ENCODE peak calls at places on chromosomes 11 and 22, in six cellular contexts. One of them, this sample, is unnamed. For H3K27me3 and H3K36me3, the result is how much of the 10 kb centered on the place peaks cover.

GRCh38 chr11:76049506-76049905 is 156.8 kb downstream of the WNT11 start:
- DNase-seq in body of pancreas: no peak
- DNase-seq in PC-9: no peak
- DNase-seq in CD8-positive, alpha-beta memory T cell: no peak
- DNase-seq in mammary epithelial cell: no peak
- DNase-seq in IMR-90: no peak
- DNase-seq in this sample: no peak

GRCh38 chr11:8265681-8266241 is 2.1 kb upstream of the LMO1 start:
- DNase-seq in IMR-90: no peak
- DNase-seq in PC-9: no peak
- DNase-seq in CD8-positive, alpha-beta memory T cell: no peak
- DNase-seq in mammary epithelial cell: no peak
- DNase-seq in body of pancreas: peak
- DNase-seq in this sample: no peak

GRCh38 chr22:22548349-22548716 is 10.7 kb downstream of the PRAME start:
- DNase-seq in PC-9: no peak
- DNase-seq in CD8-positive, alpha-beta memory T cell: no peak
- DNase-seq in mammary epithelial cell: no peak
- DNase-seq in IMR-90: no peak
- DNase-seq in body of pancreas: no peak
- DNase-seq in this sample: no peak

GRCh38 chr22:41367039-41367679 is 14.6 kb upstream of the TEF start:
- DNase-seq in body of pancreas: peak
- DNase-seq in CD8-positive, alpha-beta memory T cell: no peak
- DNase-seq in IMR-90: peak
- DNase-seq in mammary epithelial cell: peak
- DNase-seq in PC-9: peak
- DNase-seq in this sample: no peak

GRCh38 chr11:79062814-79063762 is 377.7 kb downstream of the TENM4 start:
- DNase-seq in body of pancreas: peak
- DNase-seq in PC-9: no peak
- DNase-seq in IMR-90: peak
- DNase-seq in CD8-positive, alpha-beta memory T cell: no peak
- DNase-seq in mammary epithelial cell: peak
- DNase-seq in this sample: no peak

GRCh38 chr11:70526116-70527045 is 128.1 kb downstream of the CTTN start:
- DNase-seq in CD8-positive, alpha-beta memory T cell: no peak
- DNase-seq in body of pancreas: no peak
- DNase-seq in IMR-90: no peak
- DNase-seq in PC-9: no peak
- DNase-seq in mammary epithelial cell: no peak
- DNase-seq in this sample: no peak

GRCh38 chr11:73383249-73384126 is 7.3 kb downstream of the RELT start:
- DNase-seq in IMR-90: no peak
- DNase-seq in PC-9: peak
- DNase-seq in CD8-positive, alpha-beta memory T cell: no peak
- DNase-seq in mammary epithelial cell: no peak
- DNase-seq in body of pancreas: no peak
- DNase-seq in this sample: no peak

GRCh38 chr22:35622132-35622913 is 5.2 kb upstream of the MB start:
- DNase-seq in PC-9: peak
- DNase-seq in body of pancreas: peak
- DNase-seq in mammary epithelial cell: no peak
- DNase-seq in CD8-positive, alpha-beta memory T cell: no peak
- DNase-seq in IMR-90: no peak
- DNase-seq in this sample: no peak

GRCh38 chr22:45217345-45217744 is 23.3 kb downstream of the KIAA0930 start:
- DNase-seq in CD8-positive, alpha-beta memory T cell: no peak
- DNase-seq in mammary epithelial cell: no peak
- DNase-seq in body of pancreas: no peak
- DNase-seq in PC-9: no peak
- DNase-seq in IMR-90: no peak
- DNase-seq in this sample: no peak

GRCh38 chr11:132056689-132057088 is 686.3 kb downstream of the NTM start:
- DNase-seq in PC-9: no peak
- DNase-seq in IMR-90: peak
- DNase-seq in mammary epithelial cell: no peak
- DNase-seq in CD8-positive, alpha-beta memory T cell: no peak
- DNase-seq in body of pancreas: no peak
- DNase-seq in this sample: no peak

GRCh38 chr11:129694966-129695365 is 120.7 kb upstream of the TMEM45B start:
- DNase-seq in mammary epithelial cell: peak
- DNase-seq in CD8-positive, alpha-beta memory T cell: no peak
- DNase-seq in body of pancreas: no peak
- DNase-seq in PC-9: no peak
- DNase-seq in IMR-90: no peak
- DNase-seq in this sample: no peak

GRCh38 chr11:30478923-30479322 is 107.2 kb downstream of the MPPED2 start:
- DNase-seq in CD8-positive, alpha-beta memory T cell: no peak
- DNase-seq in mammary epithelial cell: no peak
- DNase-seq in PC-9: no peak
- DNase-seq in IMR-90: no peak
- DNase-seq in body of pancreas: no peak
- DNase-seq in this sample: no peak

GRCh38 chr22:21447694-21448402 is 19.3 kb upstream of the TMEM191C start:
- DNase-seq in CD8-positive, alpha-beta memory T cell: no peak
- DNase-seq in PC-9: no peak
- DNase-seq in IMR-90: no peak
- DNase-seq in mammary epithelial cell: no peak
- DNase-seq in body of pancreas: peak
- DNase-seq in this sample: no peak

DNA sequence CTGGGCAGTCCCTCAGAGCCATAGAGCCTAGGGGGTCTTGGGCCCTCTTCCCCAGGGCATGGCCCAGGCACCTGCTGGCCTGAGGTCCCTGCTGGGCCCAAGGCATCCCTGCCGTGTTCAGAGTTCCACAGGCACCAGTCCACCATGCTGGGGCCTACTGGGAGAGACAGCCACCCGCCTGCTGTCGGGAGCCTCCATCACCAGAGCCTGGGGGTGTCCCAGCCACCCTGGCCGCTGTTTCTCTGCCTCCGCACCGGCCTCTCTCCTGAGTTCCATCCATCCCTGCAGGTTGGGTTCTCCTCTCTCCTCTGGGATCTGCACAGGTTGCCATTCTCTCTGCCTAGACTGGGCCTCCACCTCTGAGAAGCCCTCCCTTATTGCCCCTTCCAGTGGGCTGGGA is 68.6 kb downstream of the KCNQ1 start:
- DNase-seq in IMR-90: no peak
- DNase-seq in CD8-positive, alpha-beta memory T cell: no peak
- DNase-seq in PC-9: no peak
- DNase-seq in mammary epithelial cell: no peak
- DNase-seq in body of pancreas: no peak
- DNase-seq in this sample: no peak
- H3K27me3 ChIP-seq in IMR-90: under half
- H3K27me3 ChIP-seq in CD8-positive, alpha-beta memory T cell: under half
- H3K27me3 ChIP-seq in PC-9: under half
- H3K27me3 ChIP-seq in mammary epithelial cell: under half
- H3K27me3 ChIP-seq in body of pancreas: under half
- H3K27me3 ChIP-seq in this sample: under half

GRCh38 chr22:50532824-50533344 is 3.1 kb upstream of the TYMP start:
- DNase-seq in body of pancreas: no peak
- DNase-seq in IMR-90: no peak
- DNase-seq in CD8-positive, alpha-beta memory T cell: no peak
- DNase-seq in mammary epithelial cell: no peak
- DNase-seq in PC-9: no peak
- DNase-seq in this sample: no peak
- H3K4me3 ChIP-seq in body of pancreas: no peak
- H3K4me3 ChIP-seq in IMR-90: no peak
- H3K4me3 ChIP-seq in CD8-positive, alpha-beta memory T cell: no peak
- H3K4me3 ChIP-seq in mammary epithelial cell: no peak
- H3K4me3 ChIP-seq in PC-9: peak
- H3K4me3 ChIP-seq in this sample: no peak

GRCh38 chr22:49824185-49824925 is 3.3 kb downstream of the BRD1 start:
- DNase-seq in body of pancreas: no peak
- DNase-seq in PC-9: no peak
- DNase-seq in IMR-90: no peak
- DNase-seq in CD8-positive, alpha-beta memory T cell: no peak
- DNase-seq in mammary epithelial cell: peak
- DNase-seq in this sample: no peak
- H3K36me3 ChIP-seq in body of pancreas: under half
- H3K36me3 ChIP-seq in PC-9: under half
- H3K36me3 ChIP-seq in IMR-90: under half
- H3K36me3 ChIP-seq in CD8-positive, alpha-beta memory T cell: under half
- H3K36me3 ChIP-seq in mammary epithelial cell: under half
- H3K36me3 ChIP-seq in this sample: under half

DNA sequence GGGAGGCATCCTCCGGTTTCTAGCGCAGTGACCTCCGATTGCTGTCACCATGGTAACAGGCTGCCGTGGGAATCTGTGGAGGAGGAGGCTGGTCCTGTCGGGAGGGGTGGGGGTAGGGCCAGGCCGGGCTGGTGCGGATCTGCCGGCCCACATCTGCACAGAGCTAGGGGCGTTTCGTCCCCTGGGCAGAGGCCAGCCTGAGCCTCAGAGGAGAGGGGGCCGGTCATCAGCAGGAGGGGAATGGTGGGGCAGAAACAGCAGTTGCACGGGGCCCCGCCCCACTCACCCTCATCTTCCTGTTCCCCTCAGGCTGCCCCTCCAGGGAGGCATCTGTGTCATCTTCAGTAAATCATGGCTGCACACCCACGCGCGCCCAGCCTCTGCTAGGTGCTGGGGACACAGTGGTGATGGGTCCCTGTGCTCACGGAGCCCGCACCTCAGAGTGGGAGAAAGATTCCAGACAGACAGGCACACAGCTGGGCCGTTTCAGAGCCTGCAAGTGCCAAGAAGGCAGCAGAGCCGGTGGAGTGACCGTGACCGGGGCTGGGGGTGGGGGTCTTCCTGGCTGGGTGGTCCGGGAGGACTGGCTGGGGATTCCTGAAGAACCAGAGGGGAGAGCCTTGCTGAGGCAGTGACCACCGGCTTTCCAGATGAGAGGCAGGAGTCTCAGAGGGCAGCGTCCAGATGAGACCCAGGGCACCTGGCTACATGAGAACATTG is 120.5 kb downstream of the CACNA1I start:
- DNase-seq in PC-9: no peak
- DNase-seq in CD8-positive, alpha-beta memory T cell: no peak
- DNase-seq in IMR-90: no peak
- DNase-seq in body of pancreas: no peak
- DNase-seq in mammary epithelial cell: no peak
- DNase-seq in this sample: no peak
- H3K27me3 ChIP-seq in PC-9: half or more
- H3K27me3 ChIP-seq in CD8-positive, alpha-beta memory T cell: under half
- H3K27me3 ChIP-seq in IMR-90: half or more
- H3K27me3 ChIP-seq in body of pancreas: under half
- H3K27me3 ChIP-seq in mammary epithelial cell: under half
- H3K27me3 ChIP-seq in this sample: under half

GRCh38 chr11:2699531-2700414 is at the start of gene KCNQ1OT1:
- DNase-seq in CD8-positive, alpha-beta memory T cell: peak
- DNase-seq in body of pancreas: peak
- DNase-seq in IMR-90: peak
- DNase-seq in PC-9: peak
- DNase-seq in mammary epithelial cell: peak
- DNase-seq in this sample: peak
- H3K4me3 ChIP-seq in CD8-positive, alpha-beta memory T cell: peak
- H3K4me3 ChIP-seq in body of pancreas: peak
- H3K4me3 ChIP-seq in IMR-90: peak
- H3K4me3 ChIP-seq in PC-9: peak
- H3K4me3 ChIP-seq in mammary epithelial cell: peak
- H3K4me3 ChIP-seq in this sample: peak

GRCh38 chr11:43825217-43825816 is 55.3 kb upstream of the ALKBH3 start:
- DNase-seq in IMR-90: peak
- DNase-seq in mammary epithelial cell: peak
- DNase-seq in body of pancreas: peak
- DNase-seq in PC-9: peak
- DNase-seq in CD8-positive, alpha-beta memory T cell: no peak
- DNase-seq in this sample: no peak

GRCh38 chr11:43818220-43818619 is 62.4 kb upstream of the ALKBH3 start:
- DNase-seq in body of pancreas: no peak
- DNase-seq in IMR-90: peak
- DNase-seq in PC-9: no peak
- DNase-seq in mammary epithelial cell: peak
- DNase-seq in CD8-positive, alpha-beta memory T cell: no peak
- DNase-seq in this sample: no peak

GRCh38 chr11:43823851-43824250 is 56.8 kb upstream of the ALKBH3 start:
- DNase-seq in IMR-90: no peak
- DNase-seq in mammary epithelial cell: no peak
- DNase-seq in CD8-positive, alpha-beta memory T cell: no peak
- DNase-seq in PC-9: no peak
- DNase-seq in body of pancreas: no peak
- DNase-seq in this sample: no peak

GRCh38 chr11:43823316-43823715 is 57.3 kb upstream of the ALKBH3 start:
- DNase-seq in IMR-90: no peak
- DNase-seq in CD8-positive, alpha-beta memory T cell: no peak
- DNase-seq in body of pancreas: no peak
- DNase-seq in PC-9: no peak
- DNase-seq in mammary epithelial cell: no peak
- DNase-seq in this sample: no peak

GRCh38 chr11:43819926-43820325 is 60.7 kb upstream of the ALKBH3 start:
- DNase-seq in CD8-positive, alpha-beta memory T cell: no peak
- DNase-seq in IMR-90: no peak
- DNase-seq in PC-9: no peak
- DNase-seq in body of pancreas: no peak
- DNase-seq in mammary epithelial cell: peak
- DNase-seq in this sample: no peak
- H3K36me3 ChIP-seq in CD8-positive, alpha-beta memory T cell: under half
- H3K36me3 ChIP-seq in IMR-90: under half
- H3K36me3 ChIP-seq in PC-9: under half
- H3K36me3 ChIP-seq in body of pancreas: under half
- H3K36me3 ChIP-seq in mammary epithelial cell: under half
- H3K36me3 ChIP-seq in this sample: under half

DNA sequence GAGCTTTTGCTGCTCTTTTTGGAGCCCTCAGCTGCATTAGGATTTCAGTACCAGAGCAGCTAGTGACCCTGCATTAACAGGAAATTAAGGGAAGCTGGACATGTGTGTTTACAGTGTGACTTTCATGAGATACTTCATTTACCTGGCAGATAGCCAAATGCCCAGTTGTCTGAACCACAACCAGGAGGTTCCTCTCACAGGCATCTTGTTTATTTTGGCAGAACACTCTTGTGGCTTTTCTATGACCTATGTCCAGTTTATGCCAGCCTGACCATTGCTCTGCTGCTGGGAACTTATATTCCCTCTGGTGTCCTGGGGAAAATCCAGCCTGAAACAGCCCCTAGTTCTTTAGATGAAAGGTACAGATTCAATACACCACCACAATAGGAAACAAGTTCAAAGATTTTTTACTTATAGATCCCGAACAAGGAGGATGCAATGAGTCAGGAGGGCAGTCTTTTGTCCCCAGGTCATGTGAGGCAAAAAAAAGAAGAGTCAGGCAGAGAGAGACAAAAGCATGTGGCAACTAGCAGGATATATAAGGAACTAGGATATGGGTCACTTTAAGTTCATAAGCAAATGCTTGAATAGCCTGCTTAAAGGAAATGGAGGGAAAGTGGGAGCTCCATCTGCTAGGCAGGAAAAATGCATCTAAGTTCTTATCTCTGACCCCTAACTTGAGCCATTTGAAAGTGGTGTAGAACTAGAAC is 379.4 kb downstream of the INSC start:
- DNase-seq in CD8-positive, alpha-beta memory T cell: no peak
- DNase-seq in PC-9: no peak
- DNase-seq in mammary epithelial cell: peak
- DNase-seq in body of pancreas: peak
- DNase-seq in IMR-90: no peak
- DNase-seq in this sample: no peak
- H3K27me3 ChIP-seq in CD8-positive, alpha-beta memory T cell: under half
- H3K27me3 ChIP-seq in PC-9: under half
- H3K27me3 ChIP-seq in mammary epithelial cell: under half
- H3K27me3 ChIP-seq in body of pancreas: under half
- H3K27me3 ChIP-seq in IMR-90: under half
- H3K27me3 ChIP-seq in this sample: under half

This sample was measured in CD4-positive, alpha-beta memory T cell.